ENCODE peak calls at places on chromosomes 2 and 18, in seven cellular contexts. X is GM12878, K is HCT116, Y is K562, S is HepG2, N is H1, I is SK-N-SH. F is an unnamed sample.
A peak's percentile ranks its signal among the peaks of the same experiment; 100 is the strongest.

GRCh38 chr2:216742411-216742810 is 47.1 kb upstream of the IGFBP5 start:
- DNase-seq in N (no peak), I (no peak), S (no peak), X (no peak), K (no peak), Y (no peak), F (no peak)

GRCh38 chr2:55923091-55923977 is at the start of gene EFEMP1:
- DNase-seq in I (peak; percentile 41), Y (no peak), S (no peak), N (peak; percentile 81), X (no peak), K (no peak), F (peak; percentile 49)

GRCh38 chr18:45727068-45727467 is 3.1 kb downstream of the SLC14A1 start:
- DNase-seq in I (no peak), S (no peak), K (no peak), Y (no peak), N (no peak), X (no peak), F (no peak)

GRCh38 chr2:82641781-82642180 is 1817.3 kb downstream of the SUCLG1 start:
- DNase-seq in X (no peak), S (no peak), N (no peak), Y (no peak), I (no peak), K (no peak), F (no peak)

GRCh38 chr2:60527762-60528161 is 25.7 kb downstream of the BCL11A start:
- DNase-seq in N (no peak), K (no peak), S (no peak), Y (no peak), X (no peak), I (no peak), F (no peak)

GRCh38 chr2:217643814-217644301 is 358.9 kb downstream of the TNS1 start:
- DNase-seq in I (no peak), N (no peak), K (no peak), Y (no peak), X (no peak), S (no peak), F (no peak)

GRCh38 chr18:45012286-45012685 is 331.6 kb downstream of the SETBP1 start:
- DNase-seq in K (no peak), S (no peak), N (no peak), X (no peak), Y (no peak), I (no peak), F (no peak)

GRCh38 chr2:189178007-189178406 is 1.6 kb downstream of the COL5A2 start:
- DNase-seq in K (no peak), Y (no peak), I (no peak), N (no peak), X (no peak), S (no peak), F (no peak)

GRCh38 chr18:34707670-34708069 is 2.4 kb upstream of the DTNA start:
- DNase-seq in X (no peak), N (no peak), S (no peak), K (peak; percentile 70), I (no peak), Y (no peak), F (no peak)

GRCh38 chr18:27413495-27414401 is 228.6 kb upstream of the CHST9 start:
- DNase-seq in X (no peak), N (no peak), Y (no peak), I (no peak), K (no peak), S (no peak), F (no peak)

GRCh38 chr2:64581018-64581417 is 56.9 kb downstream of the AFTPH start:
- DNase-seq in K (no peak), S (no peak), X (no peak), I (no peak), Y (no peak), N (no peak), F (no peak)

GRCh38 chr2:204860249-204860648 is 315.0 kb downstream of the PARD3B start:
- DNase-seq in Y (no peak), X (no peak), S (no peak), N (no peak), I (no peak), K (no peak), F (no peak)

GRCh38 chr2:3487432-3487831 is 31.9 kb downstream of the ADI1 start:
- DNase-seq in N (no peak), Y (no peak), X (no peak), I (peak; percentile 27), K (no peak), S (no peak), F (no peak)

GRCh38 chr18:65761636-65762310 is 11.0 kb downstream of the CDH7 start:
- DNase-seq in I (no peak), N (no peak), X (no peak), S (no peak), K (no peak), Y (no peak), F (no peak)

GRCh38 chr18:7467708-7468466 is 99.2 kb upstream of the PTPRM start:
- DNase-seq in I (no peak), N (no peak), S (peak; percentile 23), X (no peak), Y (peak; percentile 22), K (no peak), F (no peak)

GRCh38 chr2:150230004-150230403 is 257.5 kb downstream of the RND3 start:
- DNase-seq in N (no peak), X (no peak), K (no peak), I (no peak), S (no peak), Y (no peak), F (no peak)

DNA sequence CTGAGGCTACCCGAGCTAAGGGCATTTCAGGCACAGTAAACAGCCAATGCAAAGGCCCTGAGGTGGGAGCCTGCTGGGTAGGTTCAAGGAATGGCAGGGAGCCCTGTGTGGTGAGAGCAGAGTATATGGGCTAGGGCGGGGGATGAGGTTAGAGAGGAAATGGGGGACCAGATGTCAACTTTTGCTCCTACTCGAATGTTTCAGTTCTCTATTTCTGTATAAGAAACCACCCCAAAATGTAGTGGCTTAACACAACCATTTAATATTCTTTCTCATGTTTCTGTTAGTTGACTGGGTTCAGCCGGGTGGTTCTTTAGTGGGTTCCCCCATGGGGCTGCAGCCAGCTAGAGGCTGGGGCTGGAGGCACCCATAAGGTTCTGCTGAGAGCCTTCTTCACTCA is 5.8 kb upstream of the ATOH8 start:
- DNase-seq in N (no peak), K (no peak), X (peak; percentile 52), Y (no peak), S (no peak), I (no peak), F (no peak)
- TF ChIP-seq JUND in N (no peak), K (no peak), X (no peak), Y (no peak), S (no peak), I (no peak), F (no peak)

GRCh38 chr2:236169741-236170654 is 1.8 kb upstream of the GBX2 start:
- DNase-seq in S (no peak), X (no peak), Y (no peak), I (peak; percentile 49), K (no peak), N (peak; percentile 62), F (no peak)
- TF ChIP-seq JUND in S (no peak), X (no peak), Y (no peak), I (no peak), K (no peak), N (no peak), F (no peak)

GRCh38 chr2:108926561-108927380 is 62.2 kb downstream of the EDAR start:
- DNase-seq in N (no peak), Y (no peak), I (no peak), S (no peak), X (no peak), K (no peak), F (no peak)

GRCh38 chr2:108927405-108927804 is 61.6 kb downstream of the EDAR start:
- DNase-seq in K (no peak), S (no peak), I (no peak), X (no peak), Y (no peak), N (no peak), F (no peak)

GRCh38 chr2:108928660-108929377 is 60.2 kb downstream of the EDAR start:
- DNase-seq in K (no peak), S (no peak), I (no peak), N (no peak), X (no peak), Y (no peak), F (no peak)

GRCh38 chr2:108929896-108930425 is 59.1 kb downstream of the EDAR start:
- DNase-seq in S (no peak), I (no peak), N (no peak), K (no peak), X (no peak), Y (no peak), F (no peak)

DNA sequence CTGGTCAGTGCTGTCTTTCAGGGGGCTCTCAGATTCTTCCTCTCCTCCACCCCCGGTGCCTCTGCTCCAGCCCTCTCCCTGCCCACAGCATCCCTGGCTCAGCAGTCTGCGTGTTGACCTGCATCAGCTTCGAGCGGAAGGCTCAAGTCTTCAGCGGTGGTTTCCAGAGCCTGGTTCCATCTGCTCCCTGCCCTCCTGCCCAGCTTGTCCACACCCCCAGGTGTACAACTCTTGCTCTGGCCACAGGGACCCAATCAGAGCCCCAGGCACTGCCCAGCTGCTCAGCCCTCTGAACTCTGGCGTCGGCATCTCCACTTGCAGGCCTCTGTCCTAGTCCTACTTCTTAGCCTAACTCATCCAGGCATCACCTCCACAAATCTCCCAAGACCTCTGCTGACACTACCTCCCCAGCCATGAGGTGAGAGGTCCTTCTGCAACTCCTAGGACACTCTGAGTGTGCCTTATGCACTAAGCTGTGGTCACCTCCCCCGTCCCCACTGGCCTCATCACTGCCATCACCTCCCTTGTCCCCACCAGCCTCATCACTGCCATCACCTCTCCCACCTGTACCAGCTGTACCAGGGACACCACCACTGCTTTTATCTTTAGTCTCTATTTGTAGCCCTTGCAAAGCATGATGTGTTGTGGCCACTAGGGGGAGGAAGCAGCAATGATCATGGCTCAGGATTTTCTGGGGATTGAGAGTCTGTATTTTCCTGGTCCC is 60.9 kb downstream of the EDAR start:
- DNase-seq in N (no peak), S (peak; percentile 51), X (no peak), K (peak; percentile 43), Y (peak; percentile 57), I (peak; percentile 79), F (peak; percentile 65)
- TF ChIP-seq JUND in N (no peak), S (no peak), X (no peak), K (no peak), Y (no peak), I (no peak), F (no peak)

DNA sequence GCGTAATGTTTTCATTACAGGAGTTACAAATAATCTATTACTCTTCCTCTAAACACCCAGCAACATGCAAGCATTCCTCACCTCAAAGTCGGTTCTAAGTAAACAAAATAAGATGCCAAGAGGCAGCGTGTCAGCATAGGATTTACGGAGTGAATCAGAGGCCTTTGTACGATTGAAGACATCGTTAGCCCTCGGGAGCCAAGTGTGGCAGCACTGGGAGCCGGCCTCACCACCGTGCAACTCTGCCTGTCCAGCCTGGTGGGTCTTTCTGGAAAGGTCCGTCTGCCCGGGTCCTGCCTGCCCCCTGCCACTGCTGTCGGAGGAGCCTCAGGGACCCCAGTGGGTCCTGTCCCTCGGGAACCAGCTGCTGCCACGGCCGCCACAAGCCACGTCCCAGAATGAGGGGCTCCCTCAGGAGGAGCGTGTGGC is 80.1 kb upstream of the CTDP1 start:
- DNase-seq in S (no peak), Y (no peak), N (no peak), K (no peak), I (no peak), X (no peak), F (peak; percentile 51)
- TF ChIP-seq JUND in S (no peak), Y (no peak), N (no peak), K (no peak), I (no peak), X (no peak), F (no peak)